ENCODE peak calls at places on chromosomes 2 and 18, in four cellular contexts. One of them, this sample, is unnamed.

GRCh38 chr2:4745596-4745995 is 946.6 kb upstream of the SOX11 start:
- DNase-seq in spleen: no peak
- DNase-seq in coronary artery: no peak
- DNase-seq in dorsolateral prefrontal cortex: peak
- DNase-seq in this sample: no peak

GRCh38 chr2:241908686-241909420 is 39.3 kb downstream of the RTP5 start:
- DNase-seq in coronary artery: peak
- DNase-seq in spleen: peak
- DNase-seq in dorsolateral prefrontal cortex: no peak
- DNase-seq in this sample: no peak

GRCh38 chr2:142170847-142171246 is 40.0 kb upstream of the LRP1B start:
- DNase-seq in dorsolateral prefrontal cortex: no peak
- DNase-seq in spleen: no peak
- DNase-seq in coronary artery: no peak
- DNase-seq in this sample: no peak

GRCh38 chr18:48455555-48456478 is 46.6 kb upstream of the ZBTB7C start:
- DNase-seq in dorsolateral prefrontal cortex: no peak
- DNase-seq in coronary artery: no peak
- DNase-seq in spleen: no peak
- DNase-seq in this sample: no peak

GRCh38 chr2:112646791-112647720 is 1.3 kb downstream of the SLC20A1 start:
- DNase-seq in spleen: no peak
- DNase-seq in coronary artery: no peak
- DNase-seq in dorsolateral prefrontal cortex: no peak
- DNase-seq in this sample: no peak

GRCh38 chr18:47191956-47192355 is 15.8 kb upstream of the IER3IP1 start:
- DNase-seq in dorsolateral prefrontal cortex: no peak
- DNase-seq in spleen: no peak
- DNase-seq in coronary artery: no peak
- DNase-seq in this sample: no peak

GRCh38 chr2:174632847-174633620 is 35.4 kb upstream of the WIPF1 start:
- DNase-seq in coronary artery: no peak
- DNase-seq in dorsolateral prefrontal cortex: no peak
- DNase-seq in spleen: no peak
- DNase-seq in this sample: no peak

GRCh38 chr2:163736433-163737168 is 793 bp upstream of the FIGN start:
- DNase-seq in dorsolateral prefrontal cortex: peak
- DNase-seq in spleen: peak
- DNase-seq in coronary artery: no peak
- DNase-seq in this sample: peak

GRCh38 chr2:219551412-219551811 is 7.6 kb downstream of the TMEM198 start:
- DNase-seq in coronary artery: no peak
- DNase-seq in spleen: peak
- DNase-seq in dorsolateral prefrontal cortex: peak
- DNase-seq in this sample: no peak

GRCh38 chr2:221025397-221025796 is 546.7 kb downstream of the EPHA4 start:
- DNase-seq in spleen: no peak
- DNase-seq in coronary artery: no peak
- DNase-seq in dorsolateral prefrontal cortex: no peak
- DNase-seq in this sample: no peak

GRCh38 chr2:144519934-144520717 is at the start of gene ZEB2:
- DNase-seq in coronary artery: peak
- DNase-seq in spleen: peak
- DNase-seq in dorsolateral prefrontal cortex: peak
- DNase-seq in this sample: no peak

GRCh38 chr2:44351676-44352075 is 9.6 kb downstream of the PREPL start:
- DNase-seq in spleen: no peak
- DNase-seq in coronary artery: no peak
- DNase-seq in dorsolateral prefrontal cortex: no peak
- DNase-seq in this sample: no peak

GRCh38 chr2:145593991-145594702 is 1074.2 kb upstream of the ZEB2 start:
- DNase-seq in spleen: no peak
- DNase-seq in coronary artery: no peak
- DNase-seq in dorsolateral prefrontal cortex: no peak
- DNase-seq in this sample: no peak
- TF ChIP-seq CTCF in spleen: no peak
- TF ChIP-seq CTCF in coronary artery: no peak
- TF ChIP-seq CTCF in dorsolateral prefrontal cortex: no peak
- TF ChIP-seq CTCF in this sample: no peak

DNA sequence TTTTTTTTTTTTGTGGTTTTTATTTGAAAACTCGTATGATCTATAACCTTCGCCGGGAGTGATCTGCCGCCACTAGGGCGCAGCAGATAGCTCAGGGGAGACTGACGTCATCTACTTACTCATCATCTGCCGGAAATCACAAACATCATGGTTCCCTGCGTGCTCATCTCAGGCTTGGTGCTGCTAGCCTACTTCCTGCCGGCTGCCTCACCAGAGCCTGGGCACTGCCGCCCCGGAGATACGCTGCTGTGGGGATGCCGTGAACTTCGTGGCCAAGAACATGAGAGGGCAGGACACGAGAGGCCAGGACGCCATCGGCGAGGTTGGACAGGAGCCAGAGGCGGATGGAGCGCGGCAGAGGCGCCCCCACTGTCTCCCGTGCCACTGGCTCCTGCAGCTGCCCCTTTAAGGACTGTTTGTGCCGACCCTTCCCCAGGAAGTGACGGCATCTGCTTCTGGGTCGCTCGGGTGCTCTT is 68.8 kb downstream of the DOK6 start:
- DNase-seq in spleen: no peak
- DNase-seq in coronary artery: no peak
- DNase-seq in dorsolateral prefrontal cortex: no peak
- DNase-seq in this sample: no peak
- TF ChIP-seq CTCF in spleen: no peak
- TF ChIP-seq CTCF in coronary artery: no peak
- TF ChIP-seq CTCF in dorsolateral prefrontal cortex: no peak
- TF ChIP-seq CTCF in this sample: no peak

GRCh38 chr2:109207201-109207600 is 78.2 kb downstream of the SH3RF3 start:
- DNase-seq in spleen: no peak
- DNase-seq in coronary artery: no peak
- DNase-seq in dorsolateral prefrontal cortex: no peak
- DNase-seq in this sample: no peak

GRCh38 chr2:109209412-109209811 is 80.4 kb downstream of the SH3RF3 start:
- DNase-seq in coronary artery: no peak
- DNase-seq in dorsolateral prefrontal cortex: peak
- DNase-seq in spleen: no peak
- DNase-seq in this sample: no peak

GRCh38 chr2:109209941-109210340 is 80.9 kb downstream of the SH3RF3 start:
- DNase-seq in dorsolateral prefrontal cortex: no peak
- DNase-seq in spleen: no peak
- DNase-seq in coronary artery: no peak
- DNase-seq in this sample: no peak

GRCh38 chr2:109208951-109209335 is 79.9 kb downstream of the SH3RF3 start:
- DNase-seq in dorsolateral prefrontal cortex: no peak
- DNase-seq in spleen: no peak
- DNase-seq in coronary artery: no peak
- DNase-seq in this sample: no peak

DNA sequence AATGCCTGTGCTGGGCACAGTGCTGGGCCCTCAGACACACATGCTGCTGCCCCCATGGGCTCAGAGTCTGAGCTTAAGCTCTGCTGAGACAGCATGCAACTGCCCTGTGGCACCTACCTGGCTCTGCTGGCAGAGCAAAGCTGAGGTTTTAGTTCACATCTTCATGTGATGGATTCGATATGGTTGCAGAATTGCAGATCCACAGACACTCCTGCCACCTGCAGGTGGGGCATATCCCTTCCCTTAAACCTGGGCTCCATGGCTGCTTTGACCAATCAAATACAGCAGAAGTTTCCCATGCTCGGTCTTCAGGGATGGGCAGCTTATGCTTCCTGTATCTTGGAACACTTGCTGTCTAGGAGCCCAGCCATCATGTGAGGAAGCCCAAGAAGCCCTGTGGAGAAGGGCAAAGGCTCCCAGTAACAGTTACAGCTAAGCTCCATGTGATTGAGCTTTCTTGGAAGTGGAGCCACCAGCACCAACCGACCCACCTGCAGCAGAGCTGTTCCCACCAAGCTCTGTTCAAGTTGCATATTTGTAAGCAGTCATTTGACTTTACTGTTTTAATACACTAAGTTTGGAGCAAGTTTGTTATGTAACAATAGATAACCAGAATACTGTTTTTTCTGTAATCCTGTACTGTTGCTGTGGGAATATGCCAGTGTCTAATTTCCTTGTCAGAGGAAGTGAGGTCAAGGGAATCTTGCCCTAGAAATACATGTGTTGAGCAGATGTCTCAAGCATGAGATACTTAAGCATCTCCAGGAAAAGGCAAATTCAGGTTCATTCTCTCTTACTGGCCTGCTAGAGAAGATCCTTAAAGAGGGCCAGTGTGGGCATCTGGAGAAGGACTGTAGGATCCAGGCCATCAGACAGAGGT is 79.3 kb downstream of the SH3RF3 start:
- DNase-seq in spleen: no peak
- DNase-seq in coronary artery: no peak
- DNase-seq in dorsolateral prefrontal cortex: no peak
- DNase-seq in this sample: no peak
- TF ChIP-seq CTCF in spleen: no peak
- TF ChIP-seq CTCF in coronary artery: no peak
- TF ChIP-seq CTCF in dorsolateral prefrontal cortex: no peak
- TF ChIP-seq CTCF in this sample: no peak

GRCh38 chr18:63953811-63954210 is 4.7 kb downstream of the HMSD start:
- DNase-seq in spleen: no peak
- DNase-seq in dorsolateral prefrontal cortex: no peak
- DNase-seq in coronary artery: no peak
- DNase-seq in this sample: no peak

GRCh38 chr18:63947051-63947790 is 1.9 kb upstream of the HMSD start:
- DNase-seq in dorsolateral prefrontal cortex: no peak
- DNase-seq in coronary artery: no peak
- DNase-seq in spleen: no peak
- DNase-seq in this sample: no peak

GRCh38 chr18:63951302-63951705 is 2.2 kb downstream of the HMSD start:
- DNase-seq in spleen: no peak
- DNase-seq in coronary artery: no peak
- DNase-seq in dorsolateral prefrontal cortex: no peak
- DNase-seq in this sample: no peak

GRCh38 chr18:63949068-63949737 is at the start of gene HMSD:
- DNase-seq in spleen: peak
- DNase-seq in dorsolateral prefrontal cortex: peak
- DNase-seq in coronary artery: peak
- DNase-seq in this sample: no peak
- TF ChIP-seq CTCF in spleen: no peak
- TF ChIP-seq CTCF in dorsolateral prefrontal cortex: peak
- TF ChIP-seq CTCF in coronary artery: no peak
- TF ChIP-seq CTCF in this sample: no peak

This sample was measured in omental fat pad.